ENCODE peak calls at places on chromosomes 13 and 19, in eight cellular contexts. L, Z, O, K, A, E, H and G are unnamed samples.

GRCh38 chr19:42132030-42132628 is at the start of gene POU2F2:
- DNase-seq in K (peak; percentile 19), A (peak; percentile 21), L (no peak), Z (no peak), O (peak; percentile 88), E (no peak), H (peak; percentile 30), G (no peak)

GRCh38 chr13:76210262-76210661 is 574.1 kb downstream of the LMO7 start:
- DNase-seq in K (no peak), E (no peak), L (peak; percentile 56), H (peak; percentile 44), O (no peak), A (no peak), Z (no peak), G (no peak)

GRCh38 chr19:10074153-10074552 is 12.0 kb upstream of the SHFL start:
- DNase-seq in L (no peak), K (no peak), E (peak; percentile 36), A (no peak), Z (no peak), O (no peak), H (no peak), G (no peak)

GRCh38 chr13:106846571-106846970 is 278.6 kb upstream of the ARGLU1 start:
- DNase-seq in H (no peak), L (no peak), A (no peak), O (no peak), Z (no peak), K (no peak), E (no peak), G (no peak)

GRCh38 chr19:51799311-51799997 is 4.5 kb downstream of the FPR3 start:
- DNase-seq in H (peak; percentile 72), Z (peak; percentile 76), K (peak; percentile 57), L (peak; percentile 97), E (peak; percentile 94), A (peak; percentile 93), O (no peak), G (peak; percentile 91)

GRCh38 chr19:17117250-17117789 is 41.7 kb downstream of the MYO9B start:
- DNase-seq in K (no peak), H (no peak), E (no peak), Z (no peak), L (no peak), A (no peak), O (no peak), G (no peak)

GRCh38 chr13:27952931-27953670 is 16.0 kb downstream of the CDX2 start:
- DNase-seq in O (no peak), E (no peak), Z (no peak), A (peak; percentile 60), H (no peak), L (no peak), K (no peak), G (no peak)

GRCh38 chr19:19578241-19578640 is 40.2 kb downstream of the CILP2 start:
- DNase-seq in O (no peak), E (no peak), L (no peak), H (no peak), K (no peak), Z (no peak), A (no peak), G (no peak)

GRCh38 chr19:46390866-46391265 is 22.5 kb downstream of the CCDC8 start:
- DNase-seq in A (no peak), E (no peak), L (no peak), Z (no peak), O (no peak), K (no peak), H (no peak), G (no peak)

GRCh38 chr19:51644636-51645271 is 1.9 kb downstream of the SIGLEC14 start:
- DNase-seq in K (no peak), Z (no peak), E (no peak), O (no peak), H (no peak), A (peak; percentile 81), L (no peak), G (no peak)

GRCh38 chr19:6109947-6110346 is 353 bp downstream of the RFX2 start:
- DNase-seq in L (no peak), H (no peak), O (no peak), A (no peak), E (no peak), Z (no peak), K (no peak), G (no peak)

GRCh38 chr13:43492745-43493144 is 294.0 kb downstream of the ENOX1 start:
- DNase-seq in Z (no peak), O (no peak), H (no peak), L (no peak), K (no peak), E (no peak), A (no peak), G (no peak)

GRCh38 chr19:19606021-19606420 is 12.5 kb downstream of the PBX4 start:
- DNase-seq in H (no peak), K (no peak), A (no peak), Z (no peak), E (peak; percentile 10), O (no peak), L (peak; percentile 33), G (no peak)

GRCh38 chr19:10580979-10581631 is 6.0 kb downstream of the AP1M2 start:
- DNase-seq in L (peak; percentile 84), K (peak; percentile 97), A (peak; percentile 96), E (peak; percentile 90), Z (peak; percentile 83), H (peak; percentile 86), O (peak; percentile 84), G (peak; percentile 89)

GRCh38 chr13:50071399-50071798 is 56.2 kb downstream of the KCNRG start:
- DNase-seq in A (no peak), E (no peak), O (no peak), L (no peak), K (no peak), Z (no peak), H (no peak), G (no peak)

GRCh38 chr13:27403252-27403678 is 21.2 kb upstream of the GTF3A start:
- DNase-seq in L (peak; percentile 82), Z (peak; percentile 16), O (no peak), E (peak; percentile 65), H (no peak), K (no peak), A (no peak), G (no peak)

GRCh38 chr19:13459351-13459750 is 46.9 kb downstream of the CACNA1A start:
- DNase-seq in L (no peak), Z (no peak), A (no peak), K (no peak), H (no peak), E (no peak), O (no peak), G (no peak)

GRCh38 chr13:29540799-29541198 is 54.7 kb downstream of the SLC7A1 start:
- DNase-seq in A (no peak), Z (no peak), O (no peak), H (no peak), E (no peak), K (no peak), L (no peak), G (no peak)

GRCh38 chr13:32019612-32020233 is 11.9 kb upstream of the FRY start:
- DNase-seq in H (no peak), Z (peak; percentile 63), K (peak; percentile 67), O (no peak), E (peak; percentile 81), A (peak; percentile 69), L (peak; percentile 63), G (no peak)

GRCh38 chr13:49814551-49815270 is 22.2 kb upstream of the KPNA3 start:
- DNase-seq in L (no peak), H (no peak), O (no peak), K (no peak), A (no peak), E (peak; percentile 76), Z (no peak), G (no peak)

DNA sequence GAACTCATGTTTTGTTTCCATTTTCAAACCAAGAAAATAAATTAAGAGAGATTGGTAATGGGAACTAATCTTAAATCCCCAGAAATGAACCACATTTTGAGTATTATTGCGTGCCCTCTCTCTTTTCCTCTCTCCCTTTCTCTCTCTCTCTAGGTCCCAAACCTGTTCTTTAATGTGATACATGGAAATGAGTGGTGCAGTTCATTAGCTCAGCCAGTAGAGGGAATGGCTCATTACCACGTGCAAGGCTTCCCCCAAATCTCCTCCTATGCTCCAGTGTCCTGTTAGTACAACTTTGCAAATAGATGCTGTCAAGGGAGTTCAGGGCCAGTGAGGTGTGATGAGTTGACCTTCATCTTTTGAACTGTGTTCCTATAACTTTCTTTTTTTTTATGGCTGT is 178.4 kb downstream of the FGF9 start:
- DNase-seq in A (peak; percentile 46), Z (no peak), K (no peak), L (no peak), E (peak; percentile 43), O (no peak), H (no peak), G (no peak)
- TF ChIP-seq CTCF in A (peak; percentile 18), Z (peak; percentile 64), K (peak; percentile 38), L (peak; percentile 65), E (peak; percentile 50), O (peak; percentile 53), H (peak; percentile 31), G (peak; percentile 40)

DNA sequence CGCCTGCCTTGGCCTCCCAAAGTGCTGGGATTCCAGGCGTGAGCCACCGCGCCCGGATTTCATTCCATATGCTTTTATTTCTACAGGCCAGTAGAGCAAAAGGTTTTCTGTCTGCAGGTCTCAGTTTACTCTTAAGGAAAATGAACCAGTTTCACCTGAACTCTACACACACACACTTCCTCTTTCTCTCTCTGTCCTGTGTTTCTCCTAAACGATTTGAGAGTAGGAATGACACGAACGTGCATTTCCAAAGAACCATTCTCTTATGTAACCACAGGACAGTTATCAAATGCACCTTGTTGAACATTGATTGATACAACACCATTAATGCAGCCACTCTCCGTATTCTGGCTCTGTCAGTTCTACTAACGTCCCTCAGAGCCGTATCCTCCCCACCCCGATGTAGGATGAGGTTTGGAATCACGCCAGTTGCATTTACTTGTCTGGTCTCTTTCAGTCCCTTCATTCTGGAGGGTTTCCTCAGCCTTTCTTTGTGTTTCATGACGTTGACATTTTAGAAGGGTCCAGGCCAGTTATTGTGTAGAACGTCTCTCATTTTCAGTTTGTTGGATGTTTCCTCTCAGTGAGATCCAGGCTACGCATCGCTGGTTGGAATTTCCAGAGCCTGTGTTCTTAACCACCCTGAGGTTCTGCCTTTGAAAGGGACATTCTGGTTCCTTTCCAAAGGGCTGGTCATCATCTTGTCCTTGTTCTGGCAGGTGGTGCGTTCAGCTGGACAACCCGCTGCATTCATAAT is 36.0 kb downstream of the BICRA start:
- DNase-seq in Z (no peak), K (no peak), A (no peak), H (no peak), L (peak; percentile 36), O (no peak), E (no peak), G (no peak)
- H3K27ac ChIP-seq in Z (no peak overlapping the region), K (peak overlapping the region; percentile 70), A (no peak overlapping the region), H (no peak overlapping the region), L (no peak overlapping the region), O (no peak overlapping the region), E (no peak overlapping the region), G (no peak overlapping the region)

DNA sequence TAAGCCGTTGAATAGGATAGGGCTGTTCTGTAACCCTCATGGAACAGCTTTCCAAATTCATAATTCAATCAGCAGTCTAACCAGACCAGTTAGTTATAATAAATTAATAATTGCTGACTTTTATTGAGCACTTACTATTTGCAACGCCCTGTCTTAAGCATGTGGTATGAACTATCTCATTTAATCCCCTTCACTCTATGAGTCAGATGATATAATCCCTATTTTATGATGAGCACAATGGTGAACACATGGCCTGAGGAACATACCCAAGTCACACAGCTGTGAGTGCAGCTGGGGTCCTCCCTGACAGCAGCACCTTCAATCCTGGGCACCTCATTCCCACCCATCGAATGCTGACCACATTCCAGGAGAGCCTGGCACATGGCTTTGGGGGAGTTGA is 28.0 kb upstream of the SACS start:
- DNase-seq in Z (no peak), L (no peak), E (no peak), A (no peak), O (no peak), H (no peak), K (no peak), G (no peak)
- H3K4me3 ChIP-seq in Z (no peak overlapping the region), L (no peak overlapping the region), E (no peak overlapping the region), A (no peak overlapping the region), O (no peak overlapping the region), H (no peak overlapping the region), K (no peak overlapping the region), G (no peak overlapping the region)

GRCh38 chr19:32971012-32971595 is 654 bp downstream of the CEP89 start:
- DNase-seq in A (no peak), L (peak; percentile 3), Z (no peak), K (no peak), H (no peak), E (no peak), O (no peak), G (no peak)
- TF ChIP-seq CTCF in A (no peak), L (no peak), Z (no peak), K (no peak), H (no peak), E (no peak), O (no peak), G (no peak)